ENCODE peak calls at places on chromosomes 13 and 19, in ten cellular contexts. One of them, this sample, is unnamed.

GRCh38 chr13:109333893-109334651 is 452.3 kb downstream of the IRS2 start:
- DNase-seq in sigmoid colon: no peak
- DNase-seq in tibial nerve: no peak
- DNase-seq in A549: no peak
- DNase-seq in esophagus muscularis mucosa: no peak
- DNase-seq in right lobe of liver: no peak
- DNase-seq in lower leg skin: no peak
- DNase-seq in transverse colon: no peak
- DNase-seq in uterus: no peak
- DNase-seq in NB4: no peak
- DNase-seq in this sample: no peak

GRCh38 chr19:50820549-50821247 is 2.9 kb downstream of the KLK1 start:
- DNase-seq in tibial nerve: no peak
- DNase-seq in right lobe of liver: no peak
- DNase-seq in NB4: peak
- DNase-seq in sigmoid colon: no peak
- DNase-seq in lower leg skin: no peak
- DNase-seq in A549: no peak
- DNase-seq in uterus: no peak
- DNase-seq in transverse colon: peak
- DNase-seq in esophagus muscularis mucosa: no peak
- DNase-seq in this sample: peak

GRCh38 chr13:49020328-49020727 is 44.6 kb downstream of the FNDC3A start:
- DNase-seq in sigmoid colon: no peak
- DNase-seq in uterus: no peak
- DNase-seq in lower leg skin: no peak
- DNase-seq in transverse colon: no peak
- DNase-seq in esophagus muscularis mucosa: no peak
- DNase-seq in tibial nerve: no peak
- DNase-seq in A549: no peak
- DNase-seq in NB4: no peak
- DNase-seq in right lobe of liver: no peak
- DNase-seq in this sample: no peak

GRCh38 chr19:44757057-44757734 is 8.7 kb downstream of the BCL3 start:
- DNase-seq in A549: no peak
- DNase-seq in right lobe of liver: no peak
- DNase-seq in tibial nerve: peak
- DNase-seq in sigmoid colon: peak
- DNase-seq in transverse colon: peak
- DNase-seq in lower leg skin: peak
- DNase-seq in esophagus muscularis mucosa: no peak
- DNase-seq in NB4: no peak
- DNase-seq in uterus: peak
- DNase-seq in this sample: no peak

GRCh38 chr13:80945328-80945727 is 604.4 kb upstream of the SPRY2 start:
- DNase-seq in tibial nerve: no peak
- DNase-seq in NB4: no peak
- DNase-seq in sigmoid colon: no peak
- DNase-seq in esophagus muscularis mucosa: no peak
- DNase-seq in uterus: no peak
- DNase-seq in transverse colon: no peak
- DNase-seq in right lobe of liver: no peak
- DNase-seq in lower leg skin: no peak
- DNase-seq in A549: peak
- DNase-seq in this sample: no peak

GRCh38 chr19:42122691-42123607 is 9.3 kb downstream of the POU2F2 start:
- DNase-seq in lower leg skin: no peak
- DNase-seq in transverse colon: no peak
- DNase-seq in right lobe of liver: no peak
- DNase-seq in sigmoid colon: no peak
- DNase-seq in NB4: no peak
- DNase-seq in uterus: no peak
- DNase-seq in esophagus muscularis mucosa: no peak
- DNase-seq in tibial nerve: no peak
- DNase-seq in A549: no peak
- DNase-seq in this sample: no peak

GRCh38 chr19:38144667-38145066 is 79.4 kb downstream of the DPF1 start:
- DNase-seq in sigmoid colon: no peak
- DNase-seq in right lobe of liver: no peak
- DNase-seq in tibial nerve: no peak
- DNase-seq in A549: no peak
- DNase-seq in esophagus muscularis mucosa: no peak
- DNase-seq in NB4: no peak
- DNase-seq in transverse colon: no peak
- DNase-seq in uterus: no peak
- DNase-seq in lower leg skin: no peak
- DNase-seq in this sample: no peak

GRCh38 chr13:113860051-113860471 is 3.8 kb downstream of the GAS6 start:
- DNase-seq in transverse colon: peak
- DNase-seq in lower leg skin: peak
- DNase-seq in tibial nerve: no peak
- DNase-seq in uterus: no peak
- DNase-seq in NB4: no peak
- DNase-seq in esophagus muscularis mucosa: no peak
- DNase-seq in A549: no peak
- DNase-seq in sigmoid colon: no peak
- DNase-seq in right lobe of liver: peak
- DNase-seq in this sample: no peak

GRCh38 chr19:51627491-51628138 is 2.6 kb downstream of the SIGLEC5 start:
- DNase-seq in uterus: no peak
- DNase-seq in right lobe of liver: no peak
- DNase-seq in lower leg skin: no peak
- DNase-seq in sigmoid colon: no peak
- DNase-seq in tibial nerve: no peak
- DNase-seq in NB4: peak
- DNase-seq in esophagus muscularis mucosa: no peak
- DNase-seq in A549: no peak
- DNase-seq in transverse colon: no peak
- DNase-seq in this sample: no peak

GRCh38 chr19:36113895-36114762 is 546 bp downstream of the POLR2I start:
- DNase-seq in transverse colon: peak
- DNase-seq in tibial nerve: peak
- DNase-seq in sigmoid colon: no peak
- DNase-seq in lower leg skin: peak
- DNase-seq in right lobe of liver: no peak
- DNase-seq in NB4: no peak
- DNase-seq in A549: peak
- DNase-seq in esophagus muscularis mucosa: no peak
- DNase-seq in uterus: peak
- DNase-seq in this sample: peak

GRCh38 chr19:3721131-3721899 is 13.1 kb downstream of the TJP3 start:
- DNase-seq in esophagus muscularis mucosa: no peak
- DNase-seq in sigmoid colon: peak
- DNase-seq in transverse colon: peak
- DNase-seq in NB4: peak
- DNase-seq in uterus: peak
- DNase-seq in right lobe of liver: peak
- DNase-seq in tibial nerve: peak
- DNase-seq in lower leg skin: peak
- DNase-seq in A549: peak
- DNase-seq in this sample: peak
- TF ChIP-seq POLR2A in esophagus muscularis mucosa: peak
- TF ChIP-seq POLR2A in sigmoid colon: no peak
- TF ChIP-seq POLR2A in transverse colon: peak
- TF ChIP-seq POLR2A in NB4: no peak
- TF ChIP-seq POLR2A in uterus: no peak
- TF ChIP-seq POLR2A in right lobe of liver: peak
- TF ChIP-seq POLR2A in tibial nerve: peak
- TF ChIP-seq POLR2A in lower leg skin: no peak
- TF ChIP-seq POLR2A in A549: no peak
- TF ChIP-seq POLR2A in this sample: no peak

GRCh38 chr19:17605117-17605516 is 49.7 kb downstream of the COLGALT1 start:
- DNase-seq in A549: no peak
- DNase-seq in NB4: no peak
- DNase-seq in lower leg skin: no peak
- DNase-seq in esophagus muscularis mucosa: no peak
- DNase-seq in tibial nerve: no peak
- DNase-seq in uterus: no peak
- DNase-seq in right lobe of liver: no peak
- DNase-seq in transverse colon: no peak
- DNase-seq in sigmoid colon: no peak
- DNase-seq in this sample: no peak

GRCh38 chr19:17606786-17607185 is 51.3 kb downstream of the COLGALT1 start:
- DNase-seq in tibial nerve: no peak
- DNase-seq in right lobe of liver: no peak
- DNase-seq in A549: no peak
- DNase-seq in sigmoid colon: no peak
- DNase-seq in esophagus muscularis mucosa: no peak
- DNase-seq in transverse colon: no peak
- DNase-seq in lower leg skin: no peak
- DNase-seq in NB4: no peak
- DNase-seq in uterus: no peak
- DNase-seq in this sample: no peak

GRCh38 chr19:17607936-17608335 is 52.5 kb downstream of the COLGALT1 start:
- DNase-seq in tibial nerve: no peak
- DNase-seq in esophagus muscularis mucosa: no peak
- DNase-seq in right lobe of liver: no peak
- DNase-seq in lower leg skin: no peak
- DNase-seq in A549: no peak
- DNase-seq in sigmoid colon: no peak
- DNase-seq in uterus: no peak
- DNase-seq in transverse colon: no peak
- DNase-seq in NB4: no peak
- DNase-seq in this sample: no peak

GRCh38 chr19:17604372-17605025 is 49.0 kb downstream of the COLGALT1 start:
- DNase-seq in A549: no peak
- DNase-seq in right lobe of liver: no peak
- DNase-seq in sigmoid colon: no peak
- DNase-seq in tibial nerve: no peak
- DNase-seq in NB4: no peak
- DNase-seq in lower leg skin: no peak
- DNase-seq in uterus: no peak
- DNase-seq in transverse colon: no peak
- DNase-seq in esophagus muscularis mucosa: no peak
- DNase-seq in this sample: no peak

DNA sequence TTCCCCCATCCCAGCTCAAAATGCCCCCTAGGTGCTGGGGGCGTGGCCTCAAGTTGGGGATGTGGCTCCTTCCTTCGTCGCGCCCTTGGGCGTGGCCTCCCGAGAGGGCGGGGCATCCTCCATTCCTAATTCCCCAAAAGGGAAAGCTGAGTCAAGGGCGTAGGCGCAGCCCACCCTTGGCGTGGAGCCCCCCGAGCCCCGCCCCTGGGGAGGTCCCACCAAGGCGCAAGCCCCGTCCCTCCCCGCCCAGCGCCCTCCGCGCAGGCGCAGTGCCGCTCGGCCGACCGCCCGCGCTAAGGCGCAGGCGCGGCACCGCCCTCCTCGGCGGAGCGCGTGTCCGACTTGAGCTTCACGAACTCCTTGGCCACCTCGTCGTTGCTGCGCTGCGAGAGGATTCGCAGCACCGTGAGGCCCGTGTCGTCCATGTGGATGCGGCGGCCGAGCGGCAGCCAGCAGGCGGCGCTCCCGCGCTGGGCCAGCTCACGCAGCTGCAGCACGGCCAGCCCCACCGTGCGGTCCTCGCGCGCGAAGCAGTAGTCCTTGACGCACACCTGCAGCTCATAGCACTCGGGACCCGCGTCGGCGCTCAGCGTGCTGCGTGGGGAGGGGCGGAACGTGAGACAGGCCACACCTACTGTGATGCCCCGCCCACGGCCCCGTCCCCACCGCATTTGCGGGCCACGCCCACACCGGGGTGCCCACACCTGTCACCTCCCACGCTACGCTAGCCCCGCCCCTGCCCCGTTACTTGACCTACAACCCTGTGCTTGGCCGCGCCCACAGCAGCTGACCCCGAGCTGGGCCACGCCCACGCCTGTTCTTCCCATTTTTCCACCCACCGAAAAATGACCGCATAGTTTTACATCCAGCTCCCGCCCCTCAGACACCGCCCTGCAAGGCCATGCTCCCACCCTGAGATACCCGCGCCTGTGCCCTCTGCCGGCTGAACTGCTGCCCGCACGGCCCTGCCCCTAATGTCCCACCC is 50.6 kb downstream of the COLGALT1 start:
- DNase-seq in esophagus muscularis mucosa: no peak
- DNase-seq in sigmoid colon: peak
- DNase-seq in NB4: peak
- DNase-seq in A549: peak
- DNase-seq in lower leg skin: peak
- DNase-seq in transverse colon: peak
- DNase-seq in right lobe of liver: peak
- DNase-seq in uterus: peak
- DNase-seq in tibial nerve: peak
- DNase-seq in this sample: peak
- TF ChIP-seq POLR2A in esophagus muscularis mucosa: no peak
- TF ChIP-seq POLR2A in sigmoid colon: no peak
- TF ChIP-seq POLR2A in NB4: no peak
- TF ChIP-seq POLR2A in A549: peak
- TF ChIP-seq POLR2A in lower leg skin: no peak
- TF ChIP-seq POLR2A in transverse colon: no peak
- TF ChIP-seq POLR2A in right lobe of liver: no peak
- TF ChIP-seq POLR2A in uterus: no peak
- TF ChIP-seq POLR2A in tibial nerve: no peak
- TF ChIP-seq POLR2A in this sample: no peak

DNA sequence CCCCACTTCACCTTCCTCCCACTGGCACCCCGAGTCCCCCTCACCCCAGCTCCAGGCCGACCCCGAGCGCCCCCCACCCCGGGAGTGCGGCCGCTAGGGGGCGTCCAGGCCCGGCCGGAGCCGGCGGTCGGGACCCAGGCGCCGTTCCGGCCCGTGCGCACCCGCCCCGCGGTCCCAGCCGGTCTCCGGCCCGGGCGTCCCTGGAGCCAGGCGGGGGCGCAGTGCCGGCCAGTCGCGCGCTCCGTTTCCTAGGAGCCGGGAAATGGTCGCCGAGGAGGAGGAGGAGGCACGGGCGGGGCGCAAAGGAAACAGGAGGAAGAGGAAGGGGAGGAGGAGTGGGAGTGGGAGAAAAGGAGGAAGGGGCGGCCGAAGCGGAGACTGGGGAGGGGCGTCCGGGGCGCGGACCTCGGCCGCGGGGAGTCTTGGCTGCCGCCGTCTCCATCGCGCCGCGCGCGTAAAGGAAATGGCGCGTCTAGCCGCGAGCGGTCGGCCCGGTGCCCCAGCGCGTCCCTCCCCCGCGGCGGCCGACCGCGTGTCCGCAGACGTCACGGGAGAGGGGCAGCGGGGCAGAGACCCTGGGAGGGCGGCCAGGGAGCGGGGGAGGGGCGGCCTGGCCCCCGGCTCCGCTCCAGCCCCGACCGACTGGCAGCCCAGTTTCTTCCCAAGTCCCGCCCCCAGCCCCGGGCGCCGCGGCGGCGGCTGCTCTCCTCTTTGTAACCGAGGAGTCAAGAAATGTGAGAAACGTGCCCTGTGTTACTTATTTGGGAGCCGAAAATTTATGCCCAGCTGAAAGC is 1.1 kb upstream of the KCTD15 start:
- DNase-seq in tibial nerve: peak
- DNase-seq in lower leg skin: peak
- DNase-seq in esophagus muscularis mucosa: no peak
- DNase-seq in transverse colon: peak
- DNase-seq in NB4: peak
- DNase-seq in right lobe of liver: peak
- DNase-seq in sigmoid colon: peak
- DNase-seq in uterus: peak
- DNase-seq in A549: peak
- DNase-seq in this sample: peak
- TF ChIP-seq POLR2A in tibial nerve: peak
- TF ChIP-seq POLR2A in lower leg skin: no peak
- TF ChIP-seq POLR2A in esophagus muscularis mucosa: no peak
- TF ChIP-seq POLR2A in transverse colon: peak
- TF ChIP-seq POLR2A in NB4: no peak
- TF ChIP-seq POLR2A in right lobe of liver: peak
- TF ChIP-seq POLR2A in sigmoid colon: peak
- TF ChIP-seq POLR2A in uterus: peak
- TF ChIP-seq POLR2A in A549: peak
- TF ChIP-seq POLR2A in this sample: no peak

GRCh38 chr13:91355099-91355825 is 7.8 kb downstream of the MIR17HG start:
- DNase-seq in right lobe of liver: no peak
- DNase-seq in lower leg skin: no peak
- DNase-seq in transverse colon: no peak
- DNase-seq in sigmoid colon: no peak
- DNase-seq in tibial nerve: no peak
- DNase-seq in A549: no peak
- DNase-seq in esophagus muscularis mucosa: no peak
- DNase-seq in uterus: no peak
- DNase-seq in NB4: no peak
- DNase-seq in this sample: no peak
- TF ChIP-seq POLR2A in right lobe of liver: no peak
- TF ChIP-seq POLR2A in lower leg skin: no peak
- TF ChIP-seq POLR2A in transverse colon: no peak
- TF ChIP-seq POLR2A in sigmoid colon: no peak
- TF ChIP-seq POLR2A in tibial nerve: no peak
- TF ChIP-seq POLR2A in A549: no peak
- TF ChIP-seq POLR2A in esophagus muscularis mucosa: no peak
- TF ChIP-seq POLR2A in uterus: no peak
- TF ChIP-seq POLR2A in NB4: no peak
- TF ChIP-seq POLR2A in this sample: no peak